ENCODE peak calls at places on chromosomes 12 and 14, in nine cellular contexts. N, H, G, O, R, E, Y, X and V are unnamed samples.
A peak's percentile ranks its signal among the peaks of the same experiment; 100 is the strongest.

GRCh38 chr14:102418169-102418852 is 55.6 kb downstream of the TECPR2 start:
- DNase-seq in N (no peak), H (no peak), G (no peak), O (no peak), R (no peak), E (no peak), Y (no peak), X (no peak), V (peak; percentile 26)

GRCh38 chr14:105974902-105975301 is 448.5 kb downstream of the TMEM121 start:
- DNase-seq in N (peak; percentile 31), H (no peak), G (no peak), O (peak; percentile 53), R (no peak), E (no peak), Y (no peak), X (no peak), V (no peak)

GRCh38 chr12:109715310-109716091 is 1.9 kb downstream of the FAM222A start:
- DNase-seq in N (peak; percentile 6), H (no peak), G (peak; percentile 42), O (no peak), R (no peak), E (peak; percentile 54), Y (no peak), X (no peak), V (peak; percentile 85)

GRCh38 chr12:98744692-98745091 is 99.6 kb downstream of the APAF1 start:
- DNase-seq in N (no peak), H (no peak), G (no peak), O (no peak), R (no peak), E (no peak), Y (no peak), X (no peak), V (no peak)

GRCh38 chr12:91952916-91953315 is 192.7 kb downstream of the BTG1 start:
- DNase-seq in N (no peak), H (no peak), G (no peak), O (no peak), R (no peak), E (no peak), Y (no peak), X (no peak), V (no peak)

GRCh38 chr12:131129839-131130238 is 176.1 kb downstream of the ADGRD1 start:
- DNase-seq in N (no peak), H (no peak), G (peak; percentile 63), O (no peak), R (peak; percentile 58), E (no peak), Y (no peak), X (no peak), V (no peak)

GRCh38 chr12:18849080-18849479 is 111.2 kb downstream of the CAPZA3 start:
- DNase-seq in N (no peak), H (peak; percentile 49), G (peak; percentile 28), O (no peak), R (no peak), E (no peak), Y (no peak), X (no peak), V (no peak)

GRCh38 chr12:108360487-108360886 is 21.4 kb upstream of the CMKLR1 start:
- DNase-seq in N (no peak), H (no peak), G (peak; percentile 77), O (no peak), R (no peak), E (no peak), Y (no peak), X (no peak), V (no peak)

GRCh38 chr14:55578511-55578910 is 1.5 kb upstream of the KTN1 start:
- DNase-seq in N (no peak), H (no peak), G (peak; percentile 45), O (no peak), R (no peak), E (no peak), Y (no peak), X (no peak), V (no peak)

GRCh38 chr14:71320734-71321555 is 413.7 kb downstream of the PCNX1 start:
- DNase-seq in N (peak; percentile 39), H (peak; percentile 63), G (peak; percentile 88), O (peak; percentile 36), R (peak; percentile 84), E (peak; percentile 63), Y (peak; percentile 53), X (no peak), V (peak; percentile 55)

GRCh38 chr12:75747572-75747995 is 236.2 kb upstream of the KRR1 start:
- DNase-seq in N (no peak), H (peak; percentile 91), G (peak; percentile 83), O (no peak), R (no peak), E (no peak), Y (no peak), X (no peak), V (no peak)

GRCh38 chr14:21136024-21136423 is 19.8 kb downstream of the OR5AU1 start:
- DNase-seq in N (no peak), H (peak; percentile 27), G (peak; percentile 41), O (no peak), R (no peak), E (no peak), Y (no peak), X (no peak), V (no peak)

DNA sequence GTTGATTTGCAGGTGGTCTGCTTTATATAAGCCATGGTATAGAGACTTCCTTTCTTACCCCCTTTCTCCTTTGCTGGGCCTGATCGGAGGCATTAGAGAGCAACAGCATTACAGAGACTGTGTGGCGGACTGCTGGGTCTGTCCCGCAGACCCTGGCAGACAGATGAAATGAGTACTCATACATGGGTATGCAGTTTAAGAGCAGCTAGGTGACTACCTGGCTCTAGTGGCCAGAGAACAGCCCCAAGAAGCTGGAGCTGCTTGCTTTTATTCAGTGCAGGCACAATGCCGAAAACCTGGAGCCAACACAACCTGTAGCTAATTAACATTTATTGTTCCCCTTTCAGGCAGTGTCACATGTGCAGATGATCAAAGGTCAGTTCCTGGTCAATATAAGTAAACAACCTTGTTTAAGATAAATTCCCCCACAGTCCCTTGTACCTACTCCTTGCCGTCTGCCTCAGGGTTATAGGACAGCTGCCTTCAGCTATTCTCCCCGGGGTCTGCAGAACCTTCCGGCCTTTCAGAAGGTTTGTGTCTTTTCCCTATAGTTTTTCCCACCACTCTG is 160.0 kb downstream of the TRHDE start:
- DNase-seq in N (no peak), H (no peak), G (no peak), O (no peak), R (no peak), E (peak; percentile 70), Y (no peak), X (no peak), V (no peak)
- H3K27ac ChIP-seq in N (no peak overlapping the region), H (no peak overlapping the region), G (no peak overlapping the region), O (no peak overlapping the region), R (no peak overlapping the region), E (peak overlapping the region; percentile 75), Y (no peak overlapping the region), X (no peak overlapping the region), V (no peak overlapping the region)

DNA sequence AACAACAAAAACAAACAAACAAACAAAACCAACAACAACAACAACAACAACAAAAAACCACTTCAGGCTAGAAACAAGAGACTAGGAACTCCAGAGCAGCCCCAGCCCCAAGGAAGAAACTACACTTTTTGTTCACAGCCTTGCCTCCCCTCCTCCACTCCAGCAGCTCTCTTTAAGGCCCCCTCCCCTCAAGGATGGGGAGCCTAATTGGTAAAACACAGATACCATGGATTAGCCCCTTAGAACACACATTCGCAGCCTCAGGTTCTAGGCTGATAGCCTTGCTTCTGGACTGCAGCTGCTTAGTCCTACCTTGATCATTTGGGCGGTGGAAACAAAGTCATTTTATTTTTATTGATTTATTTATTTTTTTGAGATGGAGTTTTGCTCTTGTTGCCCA is 11.9 kb upstream of the AVIL start:
- DNase-seq in N (no peak), H (no peak), G (no peak), O (no peak), R (no peak), E (no peak), Y (no peak), X (no peak), V (no peak)
- H3K27ac ChIP-seq in N (no peak overlapping the region), H (no peak overlapping the region), G (no peak overlapping the region), O (no peak overlapping the region), R (peak overlapping the region; percentile 100), E (peak overlapping the region; percentile 68), Y (peak overlapping the region; percentile 18), X (no peak overlapping the region), V (no peak overlapping the region)

DNA sequence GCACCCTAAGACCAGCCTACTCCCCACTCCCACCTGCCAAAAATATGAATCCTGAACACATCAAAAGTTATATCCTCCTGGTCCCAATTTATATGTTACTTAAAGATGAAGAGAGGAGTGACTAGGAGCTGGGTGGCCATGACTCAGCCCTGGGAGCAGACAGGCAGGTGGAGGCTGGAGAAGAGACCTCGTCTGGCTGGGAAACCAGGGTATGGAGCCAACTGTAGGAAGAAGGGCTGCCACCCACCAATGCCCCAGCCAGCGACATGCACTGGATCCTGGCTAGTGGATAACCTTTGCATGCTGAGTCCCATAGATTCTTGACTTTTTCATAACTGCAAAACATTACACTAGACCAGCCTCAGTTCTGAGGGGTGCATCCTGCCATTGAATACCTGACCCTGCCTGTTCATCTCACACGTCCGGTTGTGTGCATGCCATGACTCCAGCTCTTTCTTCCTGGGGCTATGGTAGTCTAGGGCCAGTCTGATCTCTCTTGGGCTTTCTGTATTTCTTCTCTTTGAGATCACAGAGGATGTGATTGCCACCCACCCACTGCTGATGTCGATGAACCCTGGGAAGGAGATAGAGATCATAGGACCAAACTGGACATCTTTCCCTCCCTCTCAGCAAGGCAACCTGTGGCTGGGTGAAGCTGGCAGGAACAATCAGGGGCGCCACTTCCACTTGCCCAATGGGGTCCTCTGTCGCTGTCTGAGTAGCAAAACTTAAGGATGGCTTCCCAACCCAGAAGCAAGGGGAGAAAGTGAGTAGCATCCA is 69.6 kb upstream of the DDX11 start:
- DNase-seq in N (no peak), H (no peak), G (no peak), O (no peak), R (no peak), E (peak; percentile 5), Y (peak; percentile 3), X (no peak), V (no peak)
- H3K27ac ChIP-seq in N (no peak overlapping the region), H (no peak overlapping the region), G (no peak overlapping the region), O (no peak overlapping the region), R (no peak overlapping the region), E (no peak overlapping the region), Y (no peak overlapping the region), X (no peak overlapping the region), V (no peak overlapping the region)

GRCh38 chr12:78387721-78388120 is 476.9 kb upstream of the SYT1 start:
- DNase-seq in N (no peak), H (no peak), G (no peak), O (no peak), R (no peak), E (no peak), Y (no peak), X (no peak), V (no peak)

GRCh38 chr12:78390920-78391319 is 473.7 kb upstream of the SYT1 start:
- DNase-seq in N (no peak), H (no peak), G (no peak), O (no peak), R (no peak), E (no peak), Y (no peak), X (no peak), V (no peak)

GRCh38 chr12:78386871-78387270 is 477.7 kb upstream of the SYT1 start:
- DNase-seq in N (no peak), H (no peak), G (no peak), O (no peak), R (no peak), E (no peak), Y (no peak), X (no peak), V (no peak)

GRCh38 chr12:78385541-78385940 is 479.0 kb upstream of the SYT1 start:
- DNase-seq in N (no peak), H (no peak), G (peak; percentile 75), O (no peak), R (no peak), E (no peak), Y (no peak), X (no peak), V (no peak)

GRCh38 chr12:78388461-78388860 is 476.1 kb upstream of the SYT1 start:
- DNase-seq in N (no peak), H (no peak), G (no peak), O (no peak), R (no peak), E (no peak), Y (no peak), X (no peak), V (no peak)
- H3K27ac ChIP-seq in N (no peak overlapping the region), H (no peak overlapping the region), G (no peak overlapping the region), O (no peak overlapping the region), R (no peak overlapping the region), E (no peak overlapping the region), Y (no peak overlapping the region), X (no peak overlapping the region), V (no peak overlapping the region)